ENCODE peak calls at places on chromosomes 11 and 22, in seven cellular contexts. One of them, this sample, is unnamed.

GRCh38 chr11:32658639-32659406 is 75.2 kb downstream of the EIF3M start:
- DNase-seq in nephron progenitor cell: no peak
- DNase-seq in B cell: no peak
- DNase-seq in pancreas: no peak
- DNase-seq in fibroblast of lung: peak
- DNase-seq in fibroblast of mammary gland: peak
- DNase-seq in heart right ventricle: no peak
- DNase-seq in this sample: no peak

GRCh38 chr11:122754553-122755322 is 83.6 kb upstream of the CRTAM start:
- DNase-seq in nephron progenitor cell: no peak
- DNase-seq in B cell: no peak
- DNase-seq in fibroblast of mammary gland: no peak
- DNase-seq in heart right ventricle: no peak
- DNase-seq in fibroblast of lung: no peak
- DNase-seq in pancreas: no peak
- DNase-seq in this sample: no peak

GRCh38 chr11:66267379-66268209 is 845 bp upstream of the RAB1B start:
- DNase-seq in B cell: peak
- DNase-seq in fibroblast of lung: peak
- DNase-seq in heart right ventricle: peak
- DNase-seq in pancreas: peak
- DNase-seq in fibroblast of mammary gland: peak
- DNase-seq in nephron progenitor cell: peak
- DNase-seq in this sample: peak

GRCh38 chr11:1207451-1208360 is 15.2 kb upstream of the MUC5B start:
- DNase-seq in pancreas: peak
- DNase-seq in nephron progenitor cell: no peak
- DNase-seq in fibroblast of mammary gland: no peak
- DNase-seq in fibroblast of lung: no peak
- DNase-seq in B cell: no peak
- DNase-seq in heart right ventricle: peak
- DNase-seq in this sample: no peak

GRCh38 chr11:120834686-120835225 is 189.1 kb upstream of the TBCEL start:
- DNase-seq in fibroblast of mammary gland: no peak
- DNase-seq in fibroblast of lung: no peak
- DNase-seq in B cell: no peak
- DNase-seq in nephron progenitor cell: peak
- DNase-seq in heart right ventricle: no peak
- DNase-seq in pancreas: no peak
- DNase-seq in this sample: no peak

GRCh38 chr22:28986366-28986765 is 75.3 kb downstream of the C22orf31 start:
- DNase-seq in pancreas: no peak
- DNase-seq in fibroblast of lung: peak
- DNase-seq in fibroblast of mammary gland: no peak
- DNase-seq in nephron progenitor cell: no peak
- DNase-seq in heart right ventricle: no peak
- DNase-seq in B cell: no peak
- DNase-seq in this sample: no peak

GRCh38 chr11:12587333-12587997 is 86.8 kb upstream of the TEAD1 start:
- DNase-seq in fibroblast of mammary gland: peak
- DNase-seq in nephron progenitor cell: peak
- DNase-seq in heart right ventricle: no peak
- DNase-seq in B cell: no peak
- DNase-seq in pancreas: no peak
- DNase-seq in fibroblast of lung: peak
- DNase-seq in this sample: peak

GRCh38 chr11:116694017-116694725 is 78.6 kb downstream of the BUD13 start:
- DNase-seq in fibroblast of lung: no peak
- DNase-seq in B cell: no peak
- DNase-seq in pancreas: peak
- DNase-seq in heart right ventricle: no peak
- DNase-seq in nephron progenitor cell: no peak
- DNase-seq in fibroblast of mammary gland: no peak
- DNase-seq in this sample: no peak

GRCh38 chr11:30487200-30487898 is 98.8 kb downstream of the MPPED2 start:
- DNase-seq in fibroblast of lung: peak
- DNase-seq in fibroblast of mammary gland: no peak
- DNase-seq in B cell: no peak
- DNase-seq in pancreas: no peak
- DNase-seq in heart right ventricle: no peak
- DNase-seq in nephron progenitor cell: no peak
- DNase-seq in this sample: no peak

GRCh38 chr11:69440876-69441275 is 40.6 kb upstream of the LINC01488 start:
- DNase-seq in heart right ventricle: no peak
- DNase-seq in B cell: no peak
- DNase-seq in pancreas: peak
- DNase-seq in nephron progenitor cell: no peak
- DNase-seq in fibroblast of lung: no peak
- DNase-seq in fibroblast of mammary gland: no peak
- DNase-seq in this sample: no peak

GRCh38 chr22:29784451-29785361 is 17.5 kb downstream of the UQCR10 start:
- DNase-seq in B cell: no peak
- DNase-seq in nephron progenitor cell: no peak
- DNase-seq in pancreas: no peak
- DNase-seq in fibroblast of lung: peak
- DNase-seq in heart right ventricle: peak
- DNase-seq in fibroblast of mammary gland: no peak
- DNase-seq in this sample: no peak

GRCh38 chr11:128506999-128507591 is 80.3 kb downstream of the ETS1 start:
- DNase-seq in fibroblast of mammary gland: peak
- DNase-seq in B cell: no peak
- DNase-seq in pancreas: peak
- DNase-seq in fibroblast of lung: peak
- DNase-seq in nephron progenitor cell: peak
- DNase-seq in heart right ventricle: peak
- DNase-seq in this sample: peak

GRCh38 chr11:117950999-117951961 is 22.1 kb upstream of the TMPRSS13 start:
- DNase-seq in heart right ventricle: no peak
- DNase-seq in pancreas: no peak
- DNase-seq in fibroblast of mammary gland: no peak
- DNase-seq in nephron progenitor cell: peak
- DNase-seq in fibroblast of lung: no peak
- DNase-seq in B cell: no peak
- DNase-seq in this sample: no peak

GRCh38 chr11:2380807-2381350 is 3.8 kb downstream of the CD81 start:
- DNase-seq in pancreas: no peak
- DNase-seq in fibroblast of lung: peak
- DNase-seq in fibroblast of mammary gland: peak
- DNase-seq in heart right ventricle: peak
- DNase-seq in B cell: no peak
- DNase-seq in nephron progenitor cell: no peak
- DNase-seq in this sample: no peak

GRCh38 chr22:38187413-38188212 is 6.0 kb upstream of the PLA2G6 start:
- DNase-seq in fibroblast of mammary gland: peak
- DNase-seq in pancreas: no peak
- DNase-seq in nephron progenitor cell: no peak
- DNase-seq in heart right ventricle: no peak
- DNase-seq in fibroblast of lung: peak
- DNase-seq in B cell: no peak
- DNase-seq in this sample: no peak

GRCh38 chr22:20637740-20638139 is 130.3 kb downstream of the MED15 start:
- DNase-seq in fibroblast of lung: no peak
- DNase-seq in fibroblast of mammary gland: no peak
- DNase-seq in B cell: no peak
- DNase-seq in nephron progenitor cell: no peak
- DNase-seq in heart right ventricle: no peak
- DNase-seq in pancreas: peak
- DNase-seq in this sample: no peak

GRCh38 chr22:28841111-28841510 is 40.7 kb upstream of the XBP1 start:
- DNase-seq in fibroblast of lung: no peak
- DNase-seq in nephron progenitor cell: no peak
- DNase-seq in heart right ventricle: no peak
- DNase-seq in B cell: no peak
- DNase-seq in fibroblast of mammary gland: no peak
- DNase-seq in pancreas: no peak
- DNase-seq in this sample: no peak

GRCh38 chr22:26748845-26749244 is 91.5 kb downstream of the MIAT start:
- DNase-seq in heart right ventricle: no peak
- DNase-seq in nephron progenitor cell: no peak
- DNase-seq in pancreas: no peak
- DNase-seq in B cell: no peak
- DNase-seq in fibroblast of mammary gland: no peak
- DNase-seq in fibroblast of lung: no peak
- DNase-seq in this sample: no peak

GRCh38 chr11:74460481-74461154 is 6.7 kb downstream of the KCNE3 start:
- DNase-seq in heart right ventricle: no peak
- DNase-seq in B cell: no peak
- DNase-seq in nephron progenitor cell: no peak
- DNase-seq in fibroblast of lung: peak
- DNase-seq in fibroblast of mammary gland: peak
- DNase-seq in pancreas: no peak
- DNase-seq in this sample: no peak

GRCh38 chr11:12785901-12786300 is 111.7 kb downstream of the TEAD1 start:
- DNase-seq in heart right ventricle: no peak
- DNase-seq in fibroblast of lung: no peak
- DNase-seq in fibroblast of mammary gland: no peak
- DNase-seq in B cell: no peak
- DNase-seq in pancreas: peak
- DNase-seq in nephron progenitor cell: no peak
- DNase-seq in this sample: no peak

GRCh38 chr11:119295178-119295577 is 21.8 kb downstream of the MCAM start:
- DNase-seq in nephron progenitor cell: no peak
- DNase-seq in fibroblast of mammary gland: peak
- DNase-seq in pancreas: no peak
- DNase-seq in heart right ventricle: no peak
- DNase-seq in B cell: no peak
- DNase-seq in fibroblast of lung: peak
- DNase-seq in this sample: no peak
- TF ChIP-seq CTCF in nephron progenitor cell: no peak
- TF ChIP-seq CTCF in fibroblast of mammary gland: peak
- TF ChIP-seq CTCF in pancreas: no peak
- TF ChIP-seq CTCF in heart right ventricle: no peak
- TF ChIP-seq CTCF in B cell: no peak
- TF ChIP-seq CTCF in fibroblast of lung: no peak
- TF ChIP-seq CTCF in this sample: no peak

GRCh38 chr11:100442017-100442416 is 245.1 kb upstream of the ARHGAP42 start:
- DNase-seq in heart right ventricle: no peak
- DNase-seq in B cell: no peak
- DNase-seq in pancreas: no peak
- DNase-seq in nephron progenitor cell: no peak
- DNase-seq in fibroblast of lung: no peak
- DNase-seq in fibroblast of mammary gland: no peak
- DNase-seq in this sample: no peak

DNA sequence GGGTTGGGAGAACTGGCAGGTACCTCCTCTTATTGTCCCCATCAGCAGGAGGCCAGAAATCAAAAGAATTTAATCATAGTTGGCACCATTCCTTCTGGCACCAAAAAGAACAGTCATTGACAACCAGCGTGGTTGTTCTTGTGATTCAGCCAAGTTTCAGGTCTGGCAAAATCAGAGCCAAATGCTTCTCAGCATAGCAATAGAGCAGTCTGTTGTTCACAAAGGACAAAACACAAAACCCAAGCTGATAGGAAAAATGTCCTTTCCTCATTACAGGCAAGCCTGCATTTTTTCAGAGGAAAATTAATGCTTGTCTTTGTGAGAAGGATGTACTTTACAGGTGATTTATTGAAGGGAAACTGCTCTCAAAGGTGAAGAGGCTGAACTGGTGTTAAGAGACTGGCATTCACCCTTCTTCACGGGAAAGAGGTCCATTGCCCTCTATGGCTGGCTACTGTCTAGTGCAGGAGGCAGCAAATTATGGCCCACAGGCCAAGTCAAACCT is 241.8 kb upstream of the ARHGAP42 start:
- DNase-seq in fibroblast of lung: no peak
- DNase-seq in pancreas: no peak
- DNase-seq in fibroblast of mammary gland: peak
- DNase-seq in B cell: no peak
- DNase-seq in heart right ventricle: no peak
- DNase-seq in nephron progenitor cell: no peak
- DNase-seq in this sample: no peak
- TF ChIP-seq CTCF in fibroblast of lung: no peak
- TF ChIP-seq CTCF in pancreas: no peak
- TF ChIP-seq CTCF in fibroblast of mammary gland: no peak
- TF ChIP-seq CTCF in B cell: no peak
- TF ChIP-seq CTCF in heart right ventricle: no peak
- TF ChIP-seq CTCF in nephron progenitor cell: no peak
- TF ChIP-seq CTCF in this sample: no peak

GRCh38 chr11:64225608-64226506 is at the start of the genes NUDT22 and TRPT1:
- DNase-seq in fibroblast of lung: peak
- DNase-seq in B cell: peak
- DNase-seq in pancreas: peak
- DNase-seq in heart right ventricle: peak
- DNase-seq in fibroblast of mammary gland: peak
- DNase-seq in nephron progenitor cell: peak
- DNase-seq in this sample: peak
- TF ChIP-seq CTCF in fibroblast of lung: peak
- TF ChIP-seq CTCF in B cell: peak
- TF ChIP-seq CTCF in pancreas: peak
- TF ChIP-seq CTCF in heart right ventricle: no peak
- TF ChIP-seq CTCF in fibroblast of mammary gland: peak
- TF ChIP-seq CTCF in nephron progenitor cell: peak
- TF ChIP-seq CTCF in this sample: peak

GRCh38 chr22:41862530-41863266 is 29.8 kb downstream of the SREBF2 start:
- DNase-seq in fibroblast of mammary gland: peak
- DNase-seq in heart right ventricle: no peak
- DNase-seq in B cell: peak
- DNase-seq in fibroblast of lung: peak
- DNase-seq in pancreas: no peak
- DNase-seq in nephron progenitor cell: peak
- DNase-seq in this sample: no peak

GRCh38 chr22:41856484-41856883 is 23.6 kb downstream of the SREBF2 start:
- DNase-seq in heart right ventricle: no peak
- DNase-seq in pancreas: no peak
- DNase-seq in B cell: no peak
- DNase-seq in fibroblast of mammary gland: no peak
- DNase-seq in nephron progenitor cell: no peak
- DNase-seq in fibroblast of lung: no peak
- DNase-seq in this sample: no peak

GRCh38 chr22:41862160-41862529 is 29.2 kb downstream of the SREBF2 start:
- DNase-seq in heart right ventricle: no peak
- DNase-seq in fibroblast of lung: peak
- DNase-seq in pancreas: no peak
- DNase-seq in nephron progenitor cell: peak
- DNase-seq in fibroblast of mammary gland: peak
- DNase-seq in B cell: peak
- DNase-seq in this sample: no peak

GRCh38 chr22:41857160-41857859 is 24.4 kb downstream of the SREBF2 start:
- DNase-seq in nephron progenitor cell: peak
- DNase-seq in heart right ventricle: no peak
- DNase-seq in pancreas: no peak
- DNase-seq in fibroblast of lung: peak
- DNase-seq in fibroblast of mammary gland: peak
- DNase-seq in B cell: peak
- DNase-seq in this sample: peak

DNA sequence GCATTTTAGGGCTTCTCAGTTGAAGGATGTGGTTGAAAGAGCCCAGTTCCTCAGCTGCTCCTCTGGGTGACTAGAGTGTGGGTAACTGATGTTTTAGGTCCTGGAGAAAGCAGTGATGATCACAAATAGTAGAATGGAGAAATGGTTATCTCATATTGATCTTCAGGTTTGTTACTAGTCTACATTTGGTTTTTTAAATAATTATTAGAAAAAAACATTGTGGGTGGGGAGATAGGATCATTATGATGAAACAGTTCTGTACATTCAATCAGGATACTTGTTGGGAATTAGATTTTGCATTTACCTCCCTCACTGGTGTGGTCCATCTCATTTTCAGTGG is 24.9 kb downstream of the SREBF2 start:
- DNase-seq in heart right ventricle: no peak
- DNase-seq in nephron progenitor cell: no peak
- DNase-seq in pancreas: no peak
- DNase-seq in fibroblast of mammary gland: no peak
- DNase-seq in fibroblast of lung: no peak
- DNase-seq in B cell: no peak
- DNase-seq in this sample: no peak
- TF ChIP-seq CTCF in heart right ventricle: no peak
- TF ChIP-seq CTCF in nephron progenitor cell: no peak
- TF ChIP-seq CTCF in pancreas: no peak
- TF ChIP-seq CTCF in fibroblast of mammary gland: no peak
- TF ChIP-seq CTCF in fibroblast of lung: no peak
- TF ChIP-seq CTCF in B cell: peak
- TF ChIP-seq CTCF in this sample: no peak